ENCODE peak calls at places on chromosome 21, in six cellular contexts. D is GM10248, H is AG04450, Q is fibroblast of lung, N is A549, J is colonic mucosa. S is an unnamed sample.

GRCh38 chr21:37837381-37837780 is 78.9 kb downstream of the KCNJ6 start:
- DNase-seq in Q (peak), D (no peak), N (no peak), J (no peak), H (no peak), S (no peak)

GRCh38 chr21:39373634-39374033 is 24.7 kb upstream of the HMGN1 start:
- DNase-seq in H (no peak), N (no peak), Q (peak), J (no peak), D (no peak), S (no peak)

GRCh38 chr21:38853421-38853919 is 47.7 kb downstream of the ETS2 start:
- DNase-seq in N (peak), H (peak), J (peak), D (no peak), Q (peak), S (peak)

GRCh38 chr21:40615503-40616376 is 231.2 kb downstream of the DSCAM start:
- DNase-seq in J (no peak), H (no peak), N (no peak), Q (peak), D (no peak), S (no peak)

GRCh38 chr21:31554511-31555022 is 104.9 kb upstream of the SOD1 start:
- DNase-seq in Q (peak), N (no peak), H (no peak), D (peak), J (no peak), S (no peak)

GRCh38 chr21:24395320-24395933 is 1211.9 kb downstream of the MRPL39 start:
- DNase-seq in D (no peak), J (no peak), Q (peak), H (no peak), N (no peak), S (no peak)

GRCh38 chr21:25039461-25040380 is 567.6 kb downstream of the MRPL39 start:
- DNase-seq in D (peak), H (no peak), J (no peak), Q (peak), N (no peak), S (no peak)

GRCh38 chr21:28253971-28254370 is 738.7 kb downstream of the LTN1 start:
- DNase-seq in N (no peak), D (no peak), J (no peak), Q (no peak), H (no peak), S (no peak)

GRCh38 chr21:37986751-37987399 is 70.6 kb upstream of the KCNJ6 start:
- DNase-seq in J (peak), H (no peak), D (no peak), N (no peak), Q (no peak), S (no peak)

GRCh38 chr21:38596264-38597042 is 98.2 kb upstream of the ERG start:
- DNase-seq in N (no peak), D (no peak), J (no peak), H (no peak), Q (peak), S (no peak)

GRCh38 chr21:38343691-38344090 is 86.9 kb downstream of the KCNJ15 start:
- DNase-seq in Q (peak), J (no peak), H (no peak), N (peak), D (no peak), S (no peak)

GRCh38 chr21:23009360-23009759 is 2011.2 kb downstream of the NCAM2 start:
- DNase-seq in D (no peak), N (no peak), H (no peak), Q (no peak), J (no peak), S (no peak)

GRCh38 chr21:33169360-33169759 is 60.4 kb upstream of the IFNAR2 start:
- DNase-seq in H (no peak), N (no peak), J (no peak), D (peak), Q (no peak), S (no peak)

GRCh38 chr21:16942703-16943102 is 570.1 kb upstream of the CXADR start:
- DNase-seq in Q (peak), D (no peak), J (no peak), N (no peak), H (no peak), S (no peak)
- TF ChIP-seq CTCF in Q (peak), D (no peak), J (no peak), N (peak), H (peak), S (no peak)

GRCh38 chr21:34511154-34511553 is 856 bp downstream of the KCNE1 start:
- DNase-seq in J (no peak), D (no peak), Q (no peak), H (no peak), N (no peak), S (no peak)

GRCh38 chr21:34511787-34512451 is at the start of gene KCNE1:
- DNase-seq in N (no peak), Q (no peak), D (no peak), H (no peak), J (no peak), S (peak)

GRCh38 chr21:34513109-34513675 is 1.2 kb upstream of the KCNE1 start:
- DNase-seq in Q (no peak), N (no peak), J (no peak), D (no peak), H (no peak), S (peak)

GRCh38 chr21:34510148-34511142 is 1.6 kb downstream of the KCNE1 start:
- DNase-seq in N (peak), D (peak), Q (peak), H (no peak), J (peak), S (peak)

DNA sequence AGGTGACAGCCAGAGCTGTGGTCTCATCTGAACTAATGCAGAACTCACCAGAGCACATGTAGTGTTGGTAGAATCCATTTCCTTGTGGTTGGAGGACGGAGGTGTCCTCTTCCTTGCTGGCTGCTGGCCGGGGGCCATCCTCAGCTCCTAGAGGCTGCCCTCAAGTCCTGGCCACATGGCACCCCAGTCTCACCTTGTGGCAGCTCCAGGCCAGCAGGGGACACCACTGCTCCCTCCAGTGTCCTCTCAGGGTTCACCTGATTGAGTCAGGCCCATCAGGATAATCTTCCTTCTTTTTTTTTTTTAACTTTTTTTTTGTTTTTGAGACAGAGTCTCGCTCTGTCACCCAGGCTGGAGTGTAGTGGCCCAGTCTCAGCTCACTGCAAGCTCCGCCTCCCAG is 2.9 kb downstream of the KCNE1 start:
- DNase-seq in D (peak), Q (no peak), H (no peak), J (no peak), N (no peak), S (no peak)
- TF ChIP-seq CTCF in D (peak), Q (no peak), H (peak), J (peak), N (no peak), S (peak)

DNA sequence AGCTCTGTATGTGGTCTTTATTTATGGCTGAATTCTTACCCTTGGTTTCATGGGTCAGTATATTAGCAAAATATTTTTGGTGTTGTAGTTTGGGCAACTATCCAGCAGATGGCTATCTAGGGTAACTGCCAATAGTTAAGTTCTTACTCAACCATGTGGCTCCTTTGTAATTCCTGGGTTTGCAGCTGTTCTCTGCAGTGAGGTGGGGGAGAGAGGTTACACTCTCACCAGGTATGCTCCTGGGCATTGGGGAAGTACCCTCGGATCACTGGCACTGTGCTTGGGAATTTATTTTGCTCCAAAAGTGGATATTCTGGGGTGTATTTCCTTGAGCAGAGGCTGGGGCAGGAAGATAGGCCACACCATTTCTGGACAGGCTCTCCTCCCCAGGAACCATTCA is 436.7 kb upstream of the TMPRSS15 start:
- DNase-seq in J (no peak), H (no peak), Q (no peak), D (no peak), N (no peak), S (no peak)
- TF ChIP-seq CTCF in J (peak), H (no peak), Q (no peak), D (no peak), N (no peak), S (no peak)

GRCh38 chr21:45258476-45258875 is 29.2 kb downstream of the POFUT2 start:
- DNase-seq in H (no peak), Q (no peak), J (peak), N (no peak), D (no peak), S (no peak)
- TF ChIP-seq CTCF in H (no peak), Q (no peak), J (no peak), N (no peak), D (no peak), S (no peak)

GRCh38 chr21:36661511-36662309 is 37.2 kb upstream of the SIM2 start:
- DNase-seq in Q (peak), J (peak), N (peak), H (no peak), D (no peak), S (no peak)
- TF ChIP-seq CTCF in Q (peak), J (peak), N (peak), H (peak), D (no peak), S (no peak)

DNA sequence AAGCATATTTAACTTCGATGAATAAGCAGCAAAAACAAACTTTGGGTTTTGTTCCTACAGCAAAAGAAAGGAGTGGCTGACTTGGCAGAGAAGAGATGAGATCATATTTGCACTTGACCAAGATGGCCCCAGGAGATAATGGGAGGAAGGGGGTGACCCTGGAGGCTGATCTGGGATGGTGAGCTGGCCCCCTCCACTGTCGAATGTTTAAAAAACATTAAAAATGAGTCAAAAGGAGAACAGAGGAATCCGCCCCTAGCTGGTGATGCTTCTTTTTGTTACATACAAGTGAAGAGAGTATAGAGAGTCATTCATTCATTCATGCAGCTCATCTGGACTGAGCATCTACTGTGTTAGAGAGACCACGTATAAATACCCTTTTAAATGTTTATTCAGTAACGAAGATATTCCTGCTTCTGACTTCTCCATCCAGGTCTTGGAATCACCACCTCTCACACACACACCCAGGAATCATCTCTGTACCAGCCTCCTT is 12.6 kb upstream of the C2CD2 start:
- DNase-seq in J (peak), D (no peak), N (no peak), H (no peak), Q (peak), S (no peak)
- TF ChIP-seq CTCF in J (no peak), D (no peak), N (no peak), H (no peak), Q (no peak), S (no peak)

GRCh38 chr21:44738621-44739020 is 27.2 kb upstream of the TSPEAR start:
- DNase-seq in H (no peak), D (no peak), Q (no peak), J (no peak), N (no peak), S (no peak)

GRCh38 chr21:44740721-44741120 is 29.3 kb upstream of the TSPEAR start:
- DNase-seq in D (no peak), Q (no peak), N (no peak), J (no peak), H (no peak), S (no peak)

GRCh38 chr21:44739316-44739715 is 27.9 kb upstream of the TSPEAR start:
- DNase-seq in Q (no peak), J (no peak), N (no peak), D (no peak), H (no peak), S (no peak)

GRCh38 chr21:44741921-44742320 is 30.5 kb upstream of the TSPEAR start:
- DNase-seq in J (no peak), D (no peak), Q (no peak), N (no peak), H (no peak), S (no peak)

DNA sequence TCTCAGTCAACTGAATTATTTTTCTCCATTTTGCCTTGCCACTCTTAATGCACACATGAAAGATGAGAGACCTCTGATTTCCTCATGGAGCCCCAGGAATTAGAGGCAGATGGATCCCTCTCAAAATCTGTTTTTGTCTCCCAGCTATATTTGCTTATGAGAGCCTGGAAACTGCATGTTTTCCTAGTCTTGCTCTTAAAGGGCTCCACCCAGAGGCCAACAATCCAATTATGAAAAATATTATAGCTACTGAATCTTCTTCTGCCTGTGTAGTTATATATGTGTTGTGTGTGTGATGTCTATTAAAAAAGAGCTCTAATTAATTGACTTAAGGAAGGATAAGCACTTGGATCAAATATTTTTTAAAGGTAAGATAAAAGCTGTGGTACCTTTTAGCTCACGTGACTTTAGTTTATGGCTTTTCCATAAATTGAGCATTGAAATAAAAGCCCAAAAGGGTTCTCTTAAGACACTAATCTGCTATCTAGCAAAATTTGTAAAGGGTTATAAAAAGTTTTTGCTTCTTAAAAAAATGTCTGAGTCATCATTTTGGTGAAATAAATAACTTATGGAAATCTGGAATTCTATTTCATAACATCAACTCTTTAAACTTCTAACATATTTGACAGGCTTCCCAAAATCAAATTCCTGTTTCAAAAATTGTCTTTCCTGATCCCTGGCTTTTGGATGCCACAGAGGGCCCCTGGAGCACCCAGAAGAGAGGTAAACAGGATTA is 31.2 kb upstream of the TSPEAR start:
- DNase-seq in Q (no peak), H (no peak), J (no peak), N (no peak), D (no peak), S (no peak)
- TF ChIP-seq CTCF in Q (peak), H (peak), J (no peak), N (peak), D (peak), S (no peak)

DNA sequence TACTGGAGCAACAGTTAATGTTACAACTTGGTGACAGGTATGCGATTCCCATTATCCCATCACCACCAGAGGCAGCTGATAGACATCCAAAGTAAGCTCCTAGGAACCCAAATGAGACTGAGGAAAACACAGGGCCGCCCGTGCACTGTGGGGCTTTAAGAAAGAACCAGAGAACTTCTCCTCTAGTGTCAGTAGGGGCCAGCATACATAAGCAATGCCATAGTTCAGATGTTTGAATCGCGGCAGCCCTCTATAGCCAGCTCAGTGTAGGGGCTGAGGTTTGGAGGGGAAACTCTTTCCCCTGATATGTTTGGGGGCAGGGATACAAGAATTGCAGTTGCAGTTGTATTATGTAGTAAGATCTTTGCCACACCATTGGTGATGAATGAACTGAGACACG is 593.3 kb upstream of the NCAM2 start:
- DNase-seq in Q (no peak), J (no peak), N (no peak), D (no peak), H (no peak), S (no peak)
- TF ChIP-seq CTCF in Q (no peak), J (no peak), N (no peak), D (no peak), H (no peak), S (no peak)

GRCh38 chr21:15521644-15522001 is 208.2 kb upstream of the USP25 start:
- DNase-seq in Q (no peak), H (no peak), N (no peak), J (no peak), D (no peak), S (no peak)

GRCh38 chr21:15517394-15517793 is 212.4 kb upstream of the USP25 start:
- DNase-seq in H (no peak), D (no peak), Q (no peak), N (no peak), J (no peak), S (no peak)

GRCh38 chr21:15524855-15525254 is 204.9 kb upstream of the USP25 start:
- DNase-seq in H (no peak), N (no peak), D (no peak), Q (no peak), J (no peak), S (no peak)

GRCh38 chr21:15522148-15522547 is 207.6 kb upstream of the USP25 start:
- DNase-seq in J (no peak), H (no peak), Q (no peak), N (no peak), D (no peak), S (no peak)

GRCh38 chr21:15520811-15521643 is 208.8 kb upstream of the USP25 start:
- DNase-seq in J (no peak), D (no peak), Q (no peak), N (no peak), H (no peak), S (no peak)
- TF ChIP-seq CTCF in J (no peak), D (no peak), Q (peak), N (no peak), H (peak), S (no peak)

S was measured in CD14-positive monocyte.